ENCODE peak calls at places on chromosomes 6 and 20, in nine cellular contexts. K is A549; C is Panc1; N is activated T-cell treated with anti-CD3 and anti-CD28 coated beads, Interleukin-2, amount 50 U/mL, for 24 hours; E is activated CD8-positive, alpha-beta memory T cell treated with anti-CD3 and anti-CD28 coated beads, Interleukin-2, amount 50 U/mL, for 4 hours; H is Daoy; I is NB4; F is GM12891; V is glomerular endothelial cell. O is an unnamed sample.
A peak's percentile ranks its signal among the peaks of the same experiment; 100 is the strongest.

GRCh38 chr6:45419574-45420082 is 41.9 kb upstream of the SUPT3H start:
- DNase-seq in F (no peak), I (peak; percentile 89), V (no peak), K (peak; percentile 47), E (peak; percentile 62), N (peak; percentile 79), C (no peak), H (peak; percentile 52), O (peak; percentile 75)

GRCh38 chr6:11586574-11586973 is 49.0 kb downstream of the TMEM170B start:
- DNase-seq in I (no peak), K (peak; percentile 19), C (no peak), F (no peak), V (no peak), H (peak; percentile 80), E (no peak), N (no peak), O (peak; percentile 79)

GRCh38 chr20:1242530-1242929 is 16.7 kb downstream of the RAD21L1 start:
- DNase-seq in I (no peak), C (no peak), N (no peak), K (peak; percentile 29), V (peak; percentile 29), E (no peak), F (no peak), H (peak; percentile 86), O (peak; percentile 77)

GRCh38 chr20:23649830-23650417 is 12.2 kb upstream of the CST3 start:
- DNase-seq in H (no peak), F (no peak), N (no peak), C (no peak), E (no peak), V (no peak), K (no peak), I (no peak), O (no peak)

GRCh38 chr6:11692451-11693376 is 85.9 kb downstream of the ADTRP start:
- DNase-seq in F (no peak), V (no peak), N (no peak), E (no peak), I (peak; percentile 86), H (no peak), K (no peak), C (no peak), O (no peak)

GRCh38 chr6:99739526-99739925 is 132.9 kb downstream of the PRDM13 start:
- DNase-seq in C (no peak), K (no peak), V (no peak), F (no peak), E (no peak), N (no peak), I (no peak), H (no peak), O (no peak)

GRCh38 chr6:119446623-119447008 is 97.1 kb upstream of the MAN1A1 start:
- DNase-seq in F (no peak), H (peak; percentile 59), V (no peak), N (no peak), I (no peak), E (no peak), K (no peak), C (no peak), O (peak; percentile 65)

GRCh38 chr20:3407426-3408250 is at the start of gene DNAAF9:
- DNase-seq in N (peak; percentile 82), C (no peak), K (peak; percentile 88), H (peak; percentile 82), F (peak; percentile 81), V (no peak), I (peak; percentile 86), E (peak; percentile 69), O (peak; percentile 70)

GRCh38 chr6:125370343-125370742 is 68.6 kb upstream of the HDDC2 start:
- DNase-seq in E (no peak), C (no peak), N (no peak), V (no peak), K (no peak), F (no peak), H (no peak), I (no peak), O (no peak)

GRCh38 chr6:140460267-140460666 is 1085.8 kb upstream of the CITED2 start:
- DNase-seq in H (no peak), V (no peak), C (no peak), F (no peak), I (no peak), K (no peak), N (no peak), E (no peak), O (no peak)

GRCh38 chr6:3053231-3053508 is 15.1 kb upstream of the RIPK1 start:
- DNase-seq in H (no peak), V (no peak), K (no peak), I (no peak), F (no peak), C (no peak), N (no peak), E (no peak), O (no peak)

GRCh38 chr6:158418501-158418900 is 106.2 kb downstream of the TULP4 start:
- DNase-seq in H (no peak), C (no peak), I (no peak), K (no peak), E (no peak), N (no peak), F (no peak), V (no peak), O (peak; percentile 35)

GRCh38 chr20:43963233-43963632 is 48.6 kb downstream of the TOX2 start:
- DNase-seq in I (no peak), V (no peak), H (peak; percentile 35), E (no peak), C (no peak), N (peak; percentile 28), F (no peak), K (no peak), O (no peak)

GRCh38 chr6:133062077-133062476 is 179.1 kb upstream of the EYA4 start:
- DNase-seq in C (no peak), K (peak; percentile 1), F (no peak), E (no peak), I (no peak), V (no peak), N (no peak), H (peak; percentile 51), O (peak; percentile 75)

GRCh38 chr20:63473555-63474449 is 1.3 kb upstream of the KCNQ2 start:
- DNase-seq in E (no peak), F (no peak), H (peak; percentile 36), I (peak; percentile 37), C (no peak), N (no peak), K (no peak), V (no peak), O (no peak)

GRCh38 chr6:3838992-3839867 is 9.9 kb upstream of the FAM50B start:
- DNase-seq in F (no peak), V (no peak), K (no peak), E (no peak), I (no peak), N (no peak), C (no peak), H (peak; percentile 68), O (peak; percentile 61)

GRCh38 chr6:8219352-8219943 is 117.1 kb upstream of the EEF1E1 start:
- DNase-seq in N (no peak), I (peak; percentile 57), H (peak; percentile 50), E (peak; percentile 20), V (peak; percentile 34), F (peak; percentile 15), K (peak; percentile 27), C (peak; percentile 32), O (peak; percentile 83)

GRCh38 chr6:1832844-1833787 is 223.4 kb downstream of the FOXC1 start:
- DNase-seq in F (no peak), C (no peak), I (no peak), K (no peak), V (peak; percentile 61), N (no peak), H (peak; percentile 34), E (no peak), O (peak; percentile 61)

GRCh38 chr20:59518881-59519706 is 85.2 kb upstream of the PHACTR3 start:
- DNase-seq in C (peak; percentile 57), K (peak; percentile 65), I (peak; percentile 69), H (peak; percentile 40), V (no peak), F (peak; percentile 66), E (peak; percentile 23), N (peak; percentile 41), O (peak; percentile 46)

GRCh38 chr20:45917790-45918141 is 5.8 kb upstream of the PLTP start:
- DNase-seq in N (no peak), F (no peak), K (no peak), E (no peak), V (no peak), I (no peak), C (no peak), H (no peak), O (peak; percentile 81)

GRCh38 chr6:25886066-25886465 is 12.0 kb upstream of the SLC17A3 start:
- DNase-seq in H (no peak), N (no peak), V (no peak), K (no peak), E (no peak), F (no peak), I (no peak), C (no peak), O (no peak)

GRCh38 chr6:158068893-158069799 is 87.5 kb downstream of the SYNJ2 start:
- DNase-seq in V (no peak), F (no peak), C (no peak), I (no peak), N (no peak), K (peak; percentile 55), H (peak; percentile 99), E (no peak), O (peak; percentile 47)

GRCh38 chr6:164169355-164169754 is 754.8 kb downstream of the QKI start:
- DNase-seq in V (no peak), E (no peak), H (no peak), K (no peak), N (no peak), F (no peak), I (no peak), C (no peak), O (no peak)

GRCh38 chr6:100924574-100924973 is 43.4 kb upstream of the ASCC3 start:
- DNase-seq in N (no peak), K (no peak), I (peak; percentile 14), H (no peak), F (no peak), E (no peak), C (no peak), V (no peak), O (no peak)

GRCh38 chr6:77926198-77926752 is 273.4 kb downstream of the MEI4 start:
- DNase-seq in V (no peak), E (no peak), F (no peak), H (no peak), I (peak; percentile 5), N (no peak), C (no peak), K (no peak), O (no peak)

GRCh38 chr6:49915035-49915434 is 48.7 kb upstream of the CRISP1 start:
- DNase-seq in F (no peak), C (no peak), E (no peak), K (no peak), H (no peak), V (no peak), I (no peak), N (no peak), O (no peak)

GRCh38 chr6:22632561-22632960 is 63.2 kb downstream of the HDGFL1 start:
- DNase-seq in F (no peak), V (no peak), K (no peak), H (no peak), C (no peak), E (no peak), I (no peak), N (no peak), O (no peak)

GRCh38 chr6:63660737-63661136 is 25.1 kb downstream of the PHF3 start:
- DNase-seq in E (no peak), F (no peak), N (no peak), H (no peak), C (no peak), V (no peak), K (no peak), I (no peak), O (no peak)

GRCh38 chr20:25720285-25720684 is 23.6 kb upstream of the ZNF337 start:
- DNase-seq in E (no peak), C (no peak), K (no peak), N (no peak), H (no peak), I (no peak), V (no peak), F (no peak), O (no peak)

GRCh38 chr6:16045238-16045637 is 83.6 kb upstream of the MYLIP start:
- DNase-seq in V (no peak), K (no peak), C (no peak), F (no peak), I (no peak), E (no peak), H (no peak), N (no peak), O (peak; percentile 4)